ENCODE peak calls at places on chromosomes 7 and 10, in four cellular contexts. One of them, this sample, is unnamed.
A peak's percentile ranks its signal among the peaks of the same experiment; 100 is the strongest.

GRCh38 chr10:21524526-21525366 is 736 bp downstream of the SKIDA1 start:
- DNase-seq in K562: no peak
- DNase-seq in GM12891: no peak
- DNase-seq in GM12878: no peak
- DNase-seq in this sample: peak; percentile 41

GRCh38 chr10:61986788-61987187 is 85.3 kb downstream of the ARID5B start:
- DNase-seq in K562: no peak
- DNase-seq in GM12878: no peak
- DNase-seq in GM12891: no peak
- DNase-seq in this sample: no peak

GRCh38 chr7:151700621-151701185 is 176.2 kb downstream of the PRKAG2 start:
- DNase-seq in GM12878: no peak
- DNase-seq in K562: no peak
- DNase-seq in GM12891: no peak
- DNase-seq in this sample: no peak

GRCh38 chr10:31816318-31816717 is 112.3 kb downstream of the ARHGAP12 start:
- DNase-seq in K562: no peak
- DNase-seq in GM12878: no peak
- DNase-seq in GM12891: no peak
- DNase-seq in this sample: no peak

GRCh38 chr7:44213872-44214595 is 13.3 kb downstream of the YKT6 start:
- DNase-seq in GM12891: peak; percentile 78
- DNase-seq in K562: peak; percentile 71
- DNase-seq in GM12878: no peak
- DNase-seq in this sample: no peak

GRCh38 chr7:18666107-18666728 is 170.7 kb downstream of the HDAC9 start:
- DNase-seq in K562: peak; percentile 37
- DNase-seq in GM12891: peak; percentile 16
- DNase-seq in GM12878: peak; percentile 16
- DNase-seq in this sample: peak; percentile 79

GRCh38 chr7:129778770-129779601 is 167.5 kb downstream of the NRF1 start:
- DNase-seq in GM12891: no peak
- DNase-seq in K562: peak; percentile 75
- DNase-seq in GM12878: no peak
- DNase-seq in this sample: no peak

GRCh38 chr10:97683556-97684357 is 3.3 kb downstream of the AVPI1 start:
- DNase-seq in GM12878: no peak
- DNase-seq in K562: no peak
- DNase-seq in GM12891: no peak
- DNase-seq in this sample: no peak

GRCh38 chr7:131600578-131600977 is 44.1 kb upstream of the PODXL start:
- DNase-seq in GM12878: no peak
- DNase-seq in GM12891: no peak
- DNase-seq in K562: no peak
- DNase-seq in this sample: no peak

GRCh38 chr10:5321273-5321672 is 43.5 kb upstream of the UCN3 start:
- DNase-seq in GM12891: no peak
- DNase-seq in K562: no peak
- DNase-seq in GM12878: no peak
- DNase-seq in this sample: no peak

GRCh38 chr10:79381804-79382221 is 34.5 kb downstream of the PPIF start:
- DNase-seq in GM12878: no peak
- DNase-seq in GM12891: no peak
- DNase-seq in K562: peak; percentile 37
- DNase-seq in this sample: no peak

GRCh38 chr7:115153770-115154468 is 232.0 kb downstream of the MDFIC start:
- DNase-seq in GM12878: no peak
- DNase-seq in K562: no peak
- DNase-seq in GM12891: no peak
- DNase-seq in this sample: no peak

DNA sequence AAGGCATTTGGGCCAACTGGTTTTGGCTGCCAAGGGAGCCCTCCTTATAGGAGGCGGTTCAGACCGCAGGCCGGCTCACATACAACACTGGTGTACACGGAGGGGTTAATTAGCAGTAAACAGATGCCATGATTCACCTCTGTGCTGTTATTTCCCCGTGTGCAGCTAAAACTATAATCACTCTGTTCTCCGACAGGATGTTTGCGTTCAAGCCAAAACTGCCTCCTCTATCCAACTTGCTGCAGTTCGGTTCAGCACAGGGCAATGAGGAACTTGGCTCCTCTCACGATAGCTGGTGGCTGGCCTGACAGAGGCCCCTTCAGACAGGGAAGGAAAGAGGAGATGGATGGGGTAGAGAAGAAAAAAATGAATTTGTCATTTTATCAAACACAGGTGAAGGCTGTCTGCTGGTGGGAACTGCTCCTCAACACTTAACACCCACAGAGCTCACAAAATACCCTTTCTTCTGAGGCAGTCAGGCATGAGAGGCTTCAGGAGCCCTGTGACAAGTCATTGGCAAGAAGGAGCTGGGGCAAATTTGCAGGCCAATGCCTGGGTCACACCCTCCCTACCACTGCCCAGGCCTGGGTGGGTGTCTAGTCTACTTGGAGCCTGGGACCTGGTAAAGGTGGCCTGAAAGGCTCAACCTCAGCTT is 24.0 kb downstream of the KCNMA1 start:
- DNase-seq in GM12878: no peak
- DNase-seq in GM12891: no peak
- DNase-seq in K562: no peak
- DNase-seq in this sample: no peak
- TF ChIP-seq SPI1 in GM12878: peak; percentile 26
- TF ChIP-seq SPI1 in GM12891: no peak
- TF ChIP-seq SPI1 in K562: no peak
- TF ChIP-seq SPI1 in this sample: no peak

GRCh38 chr7:42154168-42154567 is 82.8 kb downstream of the GLI3 start:
- DNase-seq in GM12891: no peak
- DNase-seq in GM12878: no peak
- DNase-seq in K562: no peak
- DNase-seq in this sample: no peak
- TF ChIP-seq SPI1 in GM12891: no peak
- TF ChIP-seq SPI1 in GM12878: no peak
- TF ChIP-seq SPI1 in K562: no peak
- TF ChIP-seq SPI1 in this sample: no peak

GRCh38 chr7:67711706-67712105 is 715.1 kb downstream of the TYW1 start:
- DNase-seq in GM12878: no peak
- DNase-seq in GM12891: no peak
- DNase-seq in K562: no peak
- DNase-seq in this sample: no peak

GRCh38 chr7:67713651-67714050 is 717.0 kb downstream of the TYW1 start:
- DNase-seq in GM12878: no peak
- DNase-seq in K562: no peak
- DNase-seq in GM12891: no peak
- DNase-seq in this sample: no peak

GRCh38 chr7:67716729-67717128 is 720.1 kb downstream of the TYW1 start:
- DNase-seq in GM12878: no peak
- DNase-seq in GM12891: no peak
- DNase-seq in K562: no peak
- DNase-seq in this sample: no peak
- TF ChIP-seq SPI1 in GM12878: no peak
- TF ChIP-seq SPI1 in GM12891: no peak
- TF ChIP-seq SPI1 in K562: peak; percentile 78
- TF ChIP-seq SPI1 in this sample: peak; percentile 26

GRCh38 chr10:33858326-33858725 is 523.9 kb upstream of the NRP1 start:
- DNase-seq in GM12891: no peak
- DNase-seq in K562: no peak
- DNase-seq in GM12878: no peak
- DNase-seq in this sample: no peak
- TF ChIP-seq SPI1 in GM12891: no peak
- TF ChIP-seq SPI1 in K562: no peak
- TF ChIP-seq SPI1 in GM12878: no peak
- TF ChIP-seq SPI1 in this sample: no peak

GRCh38 chr7:157140118-157140905 is 1.6 kb downstream of the UBE3C start:
- DNase-seq in GM12891: no peak
- DNase-seq in K562: peak; percentile 28
- DNase-seq in GM12878: no peak
- DNase-seq in this sample: no peak
- TF ChIP-seq SPI1 in GM12891: peak; percentile 32
- TF ChIP-seq SPI1 in K562: peak; percentile 70
- TF ChIP-seq SPI1 in GM12878: no peak
- TF ChIP-seq SPI1 in this sample: peak; percentile 83

GRCh38 chr7:39761435-39761834 is 138.1 kb downstream of the RALA start:
- DNase-seq in GM12891: no peak
- DNase-seq in GM12878: no peak
- DNase-seq in K562: no peak
- DNase-seq in this sample: no peak
- TF ChIP-seq SPI1 in GM12891: no peak
- TF ChIP-seq SPI1 in GM12878: no peak
- TF ChIP-seq SPI1 in K562: no peak
- TF ChIP-seq SPI1 in this sample: no peak

DNA sequence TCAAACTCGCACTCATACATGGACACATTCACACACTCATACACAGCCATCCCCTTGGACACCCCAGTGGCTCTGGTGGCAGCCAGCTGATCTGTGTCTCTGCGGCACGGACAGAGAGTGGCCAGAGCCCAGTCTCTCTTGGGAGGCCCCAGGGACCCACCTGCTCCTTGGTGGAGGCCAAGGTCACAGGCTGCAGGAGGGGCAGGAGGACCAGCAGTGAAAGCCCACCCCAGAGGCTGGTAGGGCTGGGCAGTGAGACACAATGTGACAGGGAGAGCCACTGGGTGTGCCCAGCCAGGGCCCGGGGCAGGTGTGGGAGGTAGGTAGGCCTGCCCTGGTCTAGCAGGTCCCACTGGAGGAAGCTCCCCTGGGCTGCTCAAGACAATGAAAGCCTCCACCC is 18.5 kb downstream of the SHH start:
- DNase-seq in GM12891: no peak
- DNase-seq in K562: no peak
- DNase-seq in GM12878: no peak
- DNase-seq in this sample: no peak
- TF ChIP-seq SPI1 in GM12891: no peak
- TF ChIP-seq SPI1 in K562: no peak
- TF ChIP-seq SPI1 in GM12878: no peak
- TF ChIP-seq SPI1 in this sample: no peak

DNA sequence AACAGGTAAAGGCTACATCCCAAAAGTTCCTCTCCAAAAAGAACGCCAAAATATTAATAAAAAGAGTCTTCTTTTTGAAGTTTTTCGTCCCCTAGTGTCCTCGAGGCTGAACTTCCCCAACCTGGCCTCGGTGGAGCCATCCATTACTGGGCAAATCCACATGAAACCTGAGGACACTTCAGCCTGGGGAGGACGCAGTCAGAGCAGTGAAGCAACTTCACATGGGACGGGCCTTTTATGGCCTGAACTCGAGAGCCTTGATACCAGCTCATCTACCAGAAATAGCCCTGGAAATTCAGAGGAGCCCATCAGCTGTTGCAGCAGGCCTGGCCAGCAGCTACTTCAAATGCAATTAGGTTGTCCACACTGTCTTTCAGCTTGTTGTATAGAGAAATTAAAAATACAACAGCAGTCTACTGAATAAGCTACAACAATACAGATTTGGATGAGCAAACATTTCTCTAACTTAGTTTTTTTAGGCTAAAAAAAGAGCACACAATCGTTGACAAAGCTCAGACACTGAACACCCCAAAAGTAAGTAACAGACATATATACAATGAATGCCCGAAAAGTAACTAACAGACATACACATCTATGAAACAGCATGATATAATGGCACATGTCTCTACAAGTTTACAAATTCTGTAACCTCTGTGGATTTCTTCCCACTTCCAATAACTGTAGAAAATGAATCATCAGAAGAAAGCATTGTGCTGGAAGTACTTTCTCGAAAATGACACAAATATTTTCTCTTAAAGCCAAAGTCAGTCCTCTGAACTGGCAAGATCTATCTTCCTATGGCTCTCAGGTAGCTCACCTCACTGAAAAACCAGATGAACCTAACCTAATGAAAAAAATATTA is at the start of gene SVIL:
- DNase-seq in GM12878: no peak
- DNase-seq in K562: no peak
- DNase-seq in GM12891: no peak
- DNase-seq in this sample: no peak
- TF ChIP-seq SPI1 in GM12878: no peak
- TF ChIP-seq SPI1 in K562: no peak
- TF ChIP-seq SPI1 in GM12891: no peak
- TF ChIP-seq SPI1 in this sample: no peak